ENCODE peak calls at places on chromosomes 4 and X, in six cellular contexts. K, N, H, O, Z and X are unnamed samples.
A peak's percentile ranks its signal among the peaks of the same experiment; 100 is the strongest.

GRCh38 chr4:186587416-186588018 is 32.1 kb upstream of the MTNR1A start:
- DNase-seq in K (peak; percentile 21), N (peak; percentile 48), H (peak; percentile 62), O (peak; percentile 80), Z (no peak), X (peak; percentile 56)

GRCh38 chr4:106367072-106367471 is 1.5 kb downstream of the GIMD1 start:
- DNase-seq in K (no peak), N (no peak), H (no peak), O (no peak), Z (no peak), X (no peak)

GRCh38 chr4:176044589-176044951 is 21.1 kb upstream of the WDR17 start:
- DNase-seq in K (no peak), N (no peak), H (no peak), O (no peak), Z (no peak), X (no peak)

GRCh38 chr4:15982833-15983528 is 20.0 kb upstream of the FGFBP2 start:
- DNase-seq in K (no peak), N (no peak), H (no peak), O (no peak), Z (no peak), X (no peak)

GRCh38 chrX:46208225-46208854 is 336.9 kb downstream of the ZNF674 start:
- DNase-seq in K (no peak), N (no peak), H (no peak), O (no peak), Z (peak; percentile 12), X (no peak)

GRCh38 chr4:29037501-29037900 is 1682.7 kb upstream of the PCDH7 start:
- DNase-seq in K (no peak), N (no peak), H (no peak), O (no peak), Z (no peak), X (no peak)

GRCh38 chr4:144647095-144647959 is 1.4 kb downstream of the HHIP start:
- DNase-seq in K (no peak), N (no peak), H (peak; percentile 10), O (peak; percentile 54), Z (no peak), X (no peak)

GRCh38 chrX:11600578-11600977 is 65.1 kb downstream of the ARHGAP6 start:
- DNase-seq in K (no peak), N (no peak), H (no peak), O (no peak), Z (no peak), X (no peak)

GRCh38 chr4:108940086-108941033 is 177.5 kb upstream of the ETNPPL start:
- DNase-seq in K (no peak), N (no peak), H (no peak), O (no peak), Z (no peak), X (peak; percentile 72)

GRCh38 chrX:155747520-155747919 is 133.6 kb upstream of the VAMP7 start:
- DNase-seq in K (no peak), N (no peak), H (no peak), O (no peak), Z (no peak), X (no peak)
- TF ChIP-seq JUND in K (no peak), N (no peak), H (no peak), O (no peak), Z (no peak), X (no peak)

GRCh38 chr4:136864580-136865185 is 667.6 kb downstream of the PCDH18 start:
- DNase-seq in K (peak; percentile 69), N (peak; percentile 32), H (peak; percentile 36), O (no peak), Z (peak; percentile 24), X (no peak)
- TF ChIP-seq JUND in K (no peak), N (no peak), H (no peak), O (no peak), Z (no peak), X (no peak)

GRCh38 chr4:2767046-2767704 is 11.0 kb upstream of the TNIP2 start:
- DNase-seq in K (no peak), N (no peak), H (peak; percentile 29), O (no peak), Z (no peak), X (no peak)

GRCh38 chr4:2768124-2768523 is 12.0 kb upstream of the TNIP2 start:
- DNase-seq in K (no peak), N (no peak), H (no peak), O (no peak), Z (no peak), X (no peak)

GRCh38 chr4:2767705-2768074 is 11.6 kb upstream of the TNIP2 start:
- DNase-seq in K (no peak), N (no peak), H (peak; percentile 74), O (no peak), Z (no peak), X (no peak)

GRCh38 chr4:2771264-2771663 is 15.1 kb upstream of the TNIP2 start:
- DNase-seq in K (no peak), N (no peak), H (no peak), O (no peak), Z (no peak), X (no peak)

GRCh38 chr4:2768921-2769336 is 12.8 kb upstream of the TNIP2 start:
- DNase-seq in K (no peak), N (no peak), H (peak; percentile 50), O (no peak), Z (no peak), X (no peak)
- TF ChIP-seq JUND in K (no peak), N (no peak), H (no peak), O (no peak), Z (no peak), X (no peak)

GRCh38 chrX:119343856-119344255 is 55.3 kb upstream of the SLC25A43 start:
- DNase-seq in K (no peak), N (no peak), H (no peak), O (no peak), Z (no peak), X (peak; percentile 70)
- TF ChIP-seq JUND in K (no peak), N (no peak), H (no peak), O (no peak), Z (no peak), X (no peak)

GRCh38 chrX:27571164-27571563 is 19.0 kb upstream of the DCAF8L2 start:
- DNase-seq in K (no peak), N (no peak), H (no peak), O (no peak), Z (no peak), X (no peak)

DNA sequence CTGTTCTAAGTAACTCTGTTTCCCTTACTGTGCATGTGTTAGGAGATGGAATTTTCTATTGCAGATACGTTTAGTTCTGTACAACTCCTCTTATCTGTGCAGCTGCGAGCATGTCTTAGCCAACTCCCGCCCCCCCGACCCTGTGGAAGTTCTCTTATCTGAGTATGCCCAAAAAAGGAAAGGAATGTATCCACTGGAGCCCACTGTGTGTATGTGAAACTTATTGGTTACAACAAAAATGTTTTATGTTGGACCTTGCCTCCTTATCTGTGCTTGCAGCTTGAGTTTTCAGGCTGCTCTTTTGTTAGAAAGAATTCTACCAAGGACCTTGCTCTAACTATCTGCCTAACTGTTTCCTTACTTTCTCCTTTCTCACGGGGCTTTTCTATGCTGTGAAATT is 24.2 kb upstream of the DCAF8L2 start:
- DNase-seq in K (no peak), N (peak; percentile 88), H (no peak), O (no peak), Z (no peak), X (no peak)
- TF ChIP-seq JUND in K (no peak), N (no peak), H (no peak), O (no peak), Z (no peak), X (no peak)

DNA sequence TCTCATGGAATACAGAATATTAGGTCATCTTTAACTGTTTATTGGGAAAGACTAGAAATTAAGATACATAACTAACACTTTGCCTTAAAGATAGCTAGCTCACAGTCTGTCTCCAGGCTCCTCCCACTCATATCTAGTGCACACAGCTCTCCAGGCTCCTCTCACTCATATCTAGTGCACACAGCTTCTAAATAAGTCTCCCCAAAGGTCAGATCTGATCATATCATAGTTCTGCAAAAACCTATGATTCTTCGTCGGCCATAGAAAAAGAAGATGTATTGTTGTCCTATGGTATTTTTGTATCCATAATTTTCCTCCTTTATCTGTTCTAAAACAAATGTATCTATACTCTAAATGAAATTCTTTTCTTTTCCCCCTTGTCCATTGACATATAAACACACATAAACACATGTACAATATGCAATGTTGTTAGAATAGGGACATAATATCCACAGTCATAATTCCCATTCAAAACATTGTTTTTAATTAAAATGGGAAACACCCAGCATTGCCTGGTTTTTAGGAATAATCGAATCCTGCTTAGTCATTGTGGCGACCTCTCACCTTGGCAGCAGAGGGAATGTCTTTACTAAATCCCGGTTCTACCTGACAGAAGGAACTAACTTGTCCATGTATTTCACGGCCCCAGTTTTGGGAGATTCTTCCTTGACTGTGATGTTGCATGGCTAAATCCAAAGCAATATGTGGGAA is 1282.0 kb downstream of the PCDH7 start:
- DNase-seq in K (no peak), N (no peak), H (no peak), O (no peak), Z (no peak), X (no peak)
- TF ChIP-seq JUND in K (no peak), N (no peak), H (no peak), O (no peak), Z (no peak), X (no peak)

GRCh38 chr4:70504733-70505132 is 13.6 kb upstream of the AMTN start:
- DNase-seq in K (no peak), N (no peak), H (no peak), O (no peak), Z (no peak), X (no peak)
- TF ChIP-seq JUND in K (no peak), N (no peak), H (no peak), O (no peak), Z (no peak), X (no peak)

GRCh38 chr4:30720021-30720655 is at the start of gene PCDH7:
- DNase-seq in K (no peak), N (no peak), H (peak; percentile 46), O (peak; percentile 76), Z (no peak), X (peak; percentile 58)
- TF ChIP-seq JUND in K (no peak), N (no peak), H (no peak), O (no peak), Z (no peak), X (no peak)

GRCh38 chrX:129494887-129495286 is 28.4 kb downstream of the SMARCA1 start:
- DNase-seq in K (no peak), N (no peak), H (no peak), O (no peak), Z (no peak), X (no peak)

GRCh38 chrX:129495941-129496340 is 27.3 kb downstream of the SMARCA1 start:
- DNase-seq in K (no peak), N (no peak), H (no peak), O (no peak), Z (no peak), X (no peak)

GRCh38 chrX:129496625-129497024 is 26.7 kb downstream of the SMARCA1 start:
- DNase-seq in K (no peak), N (no peak), H (no peak), O (no peak), Z (no peak), X (no peak)

GRCh38 chrX:129490330-129490729 is 33.0 kb downstream of the SMARCA1 start:
- DNase-seq in K (no peak), N (no peak), H (no peak), O (no peak), Z (no peak), X (no peak)

DNA sequence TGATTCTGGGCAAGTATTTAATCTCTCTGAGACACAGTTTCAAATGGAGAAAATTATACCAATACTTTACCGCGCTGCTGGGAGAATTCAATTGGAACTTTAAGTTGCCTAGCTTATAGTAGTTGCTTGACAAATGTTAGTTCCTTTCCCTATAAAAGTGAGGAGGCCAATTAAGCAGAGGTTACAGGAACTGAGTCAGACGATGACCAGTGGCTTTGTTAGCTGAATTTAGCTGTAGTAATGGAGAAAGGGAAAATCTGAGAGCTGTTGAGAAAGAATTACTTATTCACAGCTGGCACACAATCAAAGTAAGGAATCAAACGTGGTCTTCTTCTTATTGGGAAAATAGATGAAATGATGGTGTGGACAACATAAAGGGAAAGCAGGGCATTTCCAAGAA is 29.6 kb downstream of the SMARCA1 start:
- DNase-seq in K (no peak), N (no peak), H (no peak), O (no peak), Z (no peak), X (no peak)
- TF ChIP-seq JUND in K (no peak), N (no peak), H (no peak), O (no peak), Z (no peak), X (no peak)